ENCODE peak calls at places on chromosomes 12 and 14, in four cellular contexts. F is HFF-Myc, W is ACHN, B is naive B cell. N is an unnamed sample.

GRCh38 chr14:105146976-105147700 is 21.4 kb downstream of the JAG2 start:
- DNase-seq in F (no peak), B (no peak), W (no peak), N (no peak)

GRCh38 chr14:90996967-90997366 is 63.5 kb downstream of the RPS6KA5 start:
- DNase-seq in W (no peak), B (peak), F (no peak), N (no peak)

GRCh38 chr14:58662028-58662427 is 24.3 kb downstream of the DACT1 start:
- DNase-seq in B (no peak), F (no peak), W (no peak), N (no peak)

GRCh38 chr14:27528328-27528727 is 930.5 kb upstream of the NOVA1 start:
- DNase-seq in F (no peak), W (peak), B (no peak), N (no peak)

GRCh38 chr14:70660967-70661871 is 19.5 kb downstream of the TTC9 start:
- DNase-seq in W (no peak), F (no peak), B (peak), N (no peak)

GRCh38 chr14:100471451-100472093 is 115.6 kb downstream of the BEGAIN start:
- DNase-seq in W (no peak), F (no peak), B (no peak), N (no peak)

GRCh38 chr12:12890815-12891645 is at the start of gene GPRC5A:
- DNase-seq in B (peak), F (peak), W (peak), N (no peak)

GRCh38 chr14:45070215-45070614 is 13.7 kb upstream of the PRPF39 start:
- DNase-seq in W (no peak), F (no peak), B (no peak), N (no peak)

GRCh38 chr12:42593781-42594322 is 4.3 kb upstream of the PRICKLE1 start:
- DNase-seq in F (no peak), W (no peak), B (no peak), N (no peak)

GRCh38 chr14:55297611-55298323 is 26.5 kb downstream of the FBXO34 start:
- DNase-seq in B (no peak), F (no peak), W (no peak), N (no peak)

GRCh38 chr12:111161898-111162297 is 207.0 kb downstream of the PHETA1 start:
- DNase-seq in W (no peak), F (no peak), B (no peak), N (no peak)

GRCh38 chr12:11085419-11085818 is 6.7 kb downstream of the TAS2R43 start:
- DNase-seq in W (no peak), F (no peak), B (no peak), N (no peak)

GRCh38 chr12:41051909-41052308 is 136.2 kb upstream of the PDZRN4 start:
- DNase-seq in W (no peak), B (no peak), F (no peak), N (no peak)

GRCh38 chr12:89064780-89065179 is 287.5 kb downstream of the DUSP6 start:
- DNase-seq in W (peak), B (no peak), F (no peak), N (no peak)

GRCh38 chr12:45235087-45236025 is 19.5 kb downstream of the ANO6 start:
- DNase-seq in F (no peak), B (no peak), W (peak), N (no peak)

GRCh38 chr12:29255061-29255460 is 106.0 kb downstream of the FAR2 start:
- DNase-seq in B (no peak), W (no peak), F (no peak), N (no peak)

GRCh38 chr12:57477710-57478681 is 1.7 kb downstream of the ARHGAP9 start:
- DNase-seq in B (peak), F (no peak), W (no peak), N (no peak)

GRCh38 chr14:68666206-68666730 is 126.6 kb downstream of the ZFP36L1 start:
- DNase-seq in W (no peak), B (no peak), F (no peak), N (no peak)

GRCh38 chr14:99127651-99128167 is 144.3 kb downstream of the BCL11B start:
- DNase-seq in F (no peak), W (no peak), B (no peak), N (peak)

GRCh38 chr12:49664591-49665146 is 41.3 kb downstream of the PRPF40B start:
- DNase-seq in B (no peak), F (no peak), W (no peak), N (no peak)

GRCh38 chr12:6229224-6229748 is 29.1 kb downstream of the CD9 start:
- DNase-seq in F (no peak), W (no peak), B (no peak), N (no peak)

GRCh38 chr14:81555051-81555450 is 21.4 kb upstream of the SEL1L start:
- DNase-seq in W (no peak), F (no peak), B (no peak), N (no peak)

GRCh38 chr14:83260751-83261150 is 1727.1 kb upstream of the SEL1L start:
- DNase-seq in B (no peak), W (no peak), F (no peak), N (no peak)

GRCh38 chr12:76586764-76587395 is 27.3 kb upstream of the OSBPL8 start:
- DNase-seq in B (peak), F (no peak), W (peak), N (no peak)

GRCh38 chr12:20946732-20947131 is 136.2 kb downstream of the SLCO1B3 start:
- DNase-seq in W (peak), B (no peak), F (no peak), N (no peak)

GRCh38 chr12:100717733-100718067 is 76.9 kb upstream of the ANO4 start:
- DNase-seq in W (no peak), F (no peak), B (no peak), N (no peak)

GRCh38 chr12:71415336-71416231 is 24.0 kb upstream of the LGR5 start:
- DNase-seq in B (peak), F (peak), W (peak), N (no peak)

GRCh38 chr14:22737052-22737451 is 29.4 kb upstream of the OXA1L start:
- DNase-seq in F (no peak), B (no peak), W (no peak), N (no peak)

GRCh38 chr12:6532927-6533652 is 1.2 kb upstream of the GAPDH start:
- DNase-seq in B (no peak), W (peak), F (no peak), N (peak)

GRCh38 chr12:66819587-66819986 is 140.7 kb upstream of the GRIP1 start:
- DNase-seq in F (no peak), W (no peak), B (no peak), N (no peak)

GRCh38 chr12:130761537-130762318 is 45.6 kb upstream of the RIMBP2 start:
- DNase-seq in B (no peak), W (peak), F (peak), N (peak)

GRCh38 chr14:99273025-99273723 is 1.2 kb upstream of the BCL11B start:
- DNase-seq in B (no peak), W (no peak), F (no peak), N (no peak)

GRCh38 chr12:114673169-114673833 is 10.7 kb downstream of the TBX3 start:
- DNase-seq in B (no peak), W (no peak), F (no peak), N (no peak)

GRCh38 chr14:69845787-69846186 is 33.4 kb upstream of the SMOC1 start:
- DNase-seq in B (no peak), W (no peak), F (no peak), N (no peak)

GRCh38 chr14:39085933-39086332 is 17.1 kb downstream of the SEC23A start:
- DNase-seq in F (no peak), W (no peak), B (no peak), N (no peak)